ENCODE peak calls at places on chromosomes 7 and 10, in six cellular contexts. O is CD8-positive, alpha-beta T cell; W is astrocyte of the cerebellum; Q is HT-29; K is left lung; T is SK-MEL-5. N is an unnamed sample.
A peak's percentile ranks its signal among the peaks of the same experiment; 100 is the strongest.

GRCh38 chr7:74376256-74377036 is 77.3 kb upstream of the GTF2IRD1 start:
- DNase-seq in O (no peak), W (no peak), Q (no peak), K (no peak), T (no peak), N (no peak)

GRCh38 chr10:28317735-28318134 is 14.9 kb upstream of the MPP7 start:
- DNase-seq in O (no peak), W (no peak), Q (no peak), K (no peak), T (no peak), N (no peak)

GRCh38 chr7:2638224-2638991 is 6.6 kb downstream of the TTYH3 start:
- DNase-seq in O (no peak), W (peak; percentile 66), Q (no peak), K (no peak), T (peak; percentile 25), N (no peak)

GRCh38 chr10:23155166-23155565 is 36.9 kb upstream of the PTF1A start:
- DNase-seq in O (no peak), W (no peak), Q (no peak), K (no peak), T (no peak), N (no peak)

GRCh38 chr10:128016423-128017060 is 109.6 kb downstream of the PTPRE start:
- DNase-seq in O (no peak), W (no peak), Q (no peak), K (no peak), T (no peak), N (no peak)

GRCh38 chr7:33108931-33109757 is at the start of gene RP9:
- DNase-seq in O (peak; percentile 56), W (no peak), Q (peak; percentile 75), K (peak; percentile 72), T (peak; percentile 77), N (peak; percentile 71)

GRCh38 chr7:25894902-25895791 is 256.9 kb upstream of the NFE2L3 start:
- DNase-seq in O (peak; percentile 41), W (no peak), Q (peak; percentile 53), K (peak; percentile 70), T (peak; percentile 72), N (peak; percentile 67)

GRCh38 chr10:34908472-34908871 is 93.4 kb upstream of the PARD3 start:
- DNase-seq in O (no peak), W (peak; percentile 33), Q (no peak), K (no peak), T (no peak), N (no peak)

GRCh38 chr7:2497500-2498336 is 21.5 kb upstream of the GRIFIN start:
- DNase-seq in O (no peak), W (no peak), Q (no peak), K (no peak), T (no peak), N (no peak)

GRCh38 chr10:61663466-61663865 is 737 bp downstream of the CABCOCO1 start:
- DNase-seq in O (no peak), W (no peak), Q (no peak), K (no peak), T (no peak), N (no peak)

GRCh38 chr7:19079066-19079465 is 38.4 kb downstream of the TWIST1 start:
- DNase-seq in O (no peak), W (peak; percentile 5), Q (no peak), K (no peak), T (peak; percentile 96), N (peak; percentile 8)

GRCh38 chr7:83835424-83835823 is 186.5 kb upstream of the SEMA3E start:
- DNase-seq in O (no peak), W (peak; percentile 16), Q (no peak), K (no peak), T (peak; percentile 92), N (no peak)

GRCh38 chr10:44316187-44316921 is 68.5 kb downstream of the CXCL12 start:
- DNase-seq in O (no peak), W (no peak), Q (peak; percentile 43), K (no peak), T (peak; percentile 64), N (no peak)

GRCh38 chr7:130151591-130152269 is 53.5 kb downstream of the TMEM209 start:
- DNase-seq in O (peak; percentile 13), W (no peak), Q (no peak), K (no peak), T (no peak), N (peak; percentile 70)

GRCh38 chr7:85160223-85160622 is 26.6 kb downstream of the SEMA3D start:
- DNase-seq in O (no peak), W (no peak), Q (no peak), K (no peak), T (no peak), N (no peak)

GRCh38 chr7:79461660-79462059 is 8.2 kb upstream of the MAGI2 start:
- DNase-seq in O (no peak), W (no peak), Q (peak; percentile 67), K (no peak), T (no peak), N (peak; percentile 92)

GRCh38 chr7:130379019-130379418 is 1.3 kb upstream of the CPA1 start:
- DNase-seq in O (no peak), W (no peak), Q (no peak), K (no peak), T (no peak), N (no peak)

N was measured in OCI-M1.